ENCODE peak calls at places on chromosomes 6 and 20, in nine cellular contexts. O is T-helper 1 cell; L is cerebellum; Y is NCI-H1105; G is iPS DF 19.7; R is hepatic stellate cell; E is right atrium auricular region; A is Caki2; D is stimulated activated CD4-positive, alpha-beta T cell treated with anti-CD3 and anti-CD28 coated beads, Interleukin-2, amount 100 ng/mL, for 24 hours. B is an unnamed sample.

GRCh38 chr6:20402181-20403079 is 751 bp downstream of the E2F3 start:
- DNase-seq in O (peak), L (no peak), Y (peak), G (no peak), R (peak), E (no peak), A (peak), D (peak), B (peak)

GRCh38 chr20:33729101-33729500 is 2.7 kb upstream of the ZNF341 start:
- DNase-seq in O (no peak), L (no peak), Y (no peak), G (no peak), R (no peak), E (no peak), A (no peak), D (no peak), B (no peak)

GRCh38 chr20:32432277-32432676 is 74.1 kb downstream of the ASXL1 start:
- DNase-seq in O (no peak), L (no peak), Y (peak), G (no peak), R (no peak), E (no peak), A (no peak), D (no peak), B (no peak)

GRCh38 chr6:5994234-5994998 is 12.3 kb downstream of the NRN1 start:
- DNase-seq in O (no peak), L (no peak), Y (no peak), G (no peak), R (no peak), E (no peak), A (no peak), D (no peak), B (no peak)

GRCh38 chr6:17458971-17459370 is 65.6 kb downstream of the CAP2 start:
- DNase-seq in O (no peak), L (no peak), Y (no peak), G (no peak), R (peak), E (no peak), A (no peak), D (no peak), B (no peak)

GRCh38 chr6:100998111-100998510 is 117.0 kb upstream of the ASCC3 start:
- DNase-seq in O (no peak), L (no peak), Y (no peak), G (no peak), R (no peak), E (no peak), A (no peak), D (no peak), B (no peak)

GRCh38 chr6:72035966-72036365 is 149.6 kb downstream of the RIMS1 start:
- DNase-seq in O (no peak), L (no peak), Y (no peak), G (no peak), R (no peak), E (no peak), A (no peak), D (no peak), B (no peak)

GRCh38 chr6:169395080-169395805 is 141.6 kb upstream of the THBS2 start:
- DNase-seq in O (no peak), L (no peak), Y (no peak), G (no peak), R (no peak), E (no peak), A (no peak), D (no peak), B (no peak)

GRCh38 chr6:15200087-15200486 is 45.8 kb upstream of the JARID2 start:
- DNase-seq in O (no peak), L (no peak), Y (no peak), G (no peak), R (no peak), E (no peak), A (no peak), D (no peak), B (no peak)

GRCh38 chr6:158560787-158561246 is 926 bp downstream of the TMEM181 start:
- DNase-seq in O (no peak), L (no peak), Y (peak), G (no peak), R (peak), E (no peak), A (peak), D (peak), B (no peak)

GRCh38 chr6:36252005-36252404 is 17.9 kb upstream of the PNPLA1 start:
- DNase-seq in O (no peak), L (peak), Y (no peak), G (no peak), R (no peak), E (no peak), A (no peak), D (no peak), B (no peak)

GRCh38 chr6:111824608-111825337 is 48.5 kb downstream of the FYN start:
- DNase-seq in O (no peak), L (no peak), Y (no peak), G (no peak), R (no peak), E (no peak), A (no peak), D (no peak), B (no peak)

GRCh38 chr6:74137910-74138309 is 441.9 kb downstream of the CD109 start:
- DNase-seq in O (no peak), L (no peak), Y (no peak), G (no peak), R (peak), E (no peak), A (peak), D (no peak), B (no peak)

GRCh38 chr6:1426416-1426815 is 37.0 kb downstream of the FOXF2 start:
- DNase-seq in O (no peak), L (no peak), Y (no peak), G (no peak), R (no peak), E (no peak), A (no peak), D (no peak), B (no peak)

GRCh38 chr20:47607208-47607613 is 105.5 kb downstream of the NCOA3 start:
- DNase-seq in O (no peak), L (no peak), Y (no peak), G (no peak), R (no peak), E (no peak), A (no peak), D (no peak), B (no peak)

GRCh38 chr6:155303361-155303870 is 10.9 kb downstream of the TFB1M start:
- DNase-seq in O (no peak), L (no peak), Y (no peak), G (no peak), R (no peak), E (no peak), A (no peak), D (no peak), B (no peak)

GRCh38 chr20:50044353-50044960 is 61.7 kb downstream of the SNAI1 start:
- DNase-seq in O (no peak), L (no peak), Y (no peak), G (no peak), R (no peak), E (no peak), A (no peak), D (no peak), B (no peak)

GRCh38 chr20:51134405-51134804 is 111.5 kb upstream of the KCNG1 start:
- DNase-seq in O (no peak), L (no peak), Y (no peak), G (no peak), R (no peak), E (no peak), A (no peak), D (no peak), B (no peak)

GRCh38 chr6:154343473-154344308 is 12.9 kb downstream of the IPCEF1 start:
- DNase-seq in O (no peak), L (no peak), Y (no peak), G (peak), R (peak), E (no peak), A (peak), D (no peak), B (no peak)

GRCh38 chr6:35485402-35485877 is 11.4 kb downstream of the TEAD3 start:
- DNase-seq in O (no peak), L (no peak), Y (no peak), G (no peak), R (peak), E (no peak), A (no peak), D (no peak), B (no peak)

GRCh38 chr6:30676660-30677270 is 4.0 kb upstream of the DHX16 start:
- DNase-seq in O (no peak), L (no peak), Y (no peak), G (no peak), R (no peak), E (no peak), A (no peak), D (no peak), B (no peak)

GRCh38 chr6:128409003-128409402 is 111.4 kb downstream of the PTPRK start:
- DNase-seq in O (no peak), L (no peak), Y (no peak), G (no peak), R (no peak), E (no peak), A (no peak), D (no peak), B (no peak)

B was measured in CD8-positive, alpha-beta T cell.